ENCODE peak calls at places on chromosomes 1 and 21, in four cellular contexts. C is mesenchymal stem cell, K is H1, R is trophoblast cell. A is an unnamed sample.

GRCh38 chr1:170162385-170163226 is 16.8 kb downstream of the NTMT2 start:
- DNase-seq in C (peak; percentile 93), K (no peak), R (peak; percentile 89), A (peak; percentile 26)

GRCh38 chr1:162702628-162703027 is 70.4 kb downstream of the DDR2 start:
- DNase-seq in C (no peak), K (no peak), R (peak; percentile 64), A (no peak)

GRCh38 chr1:96411006-96411405 is 310.6 kb upstream of the PTBP2 start:
- DNase-seq in C (no peak), K (no peak), R (no peak), A (no peak)

GRCh38 chr1:48109390-48110009 is 112.3 kb upstream of the TRABD2B start:
- DNase-seq in C (peak; percentile 43), K (no peak), R (peak; percentile 77), A (peak; percentile 51)

GRCh38 chr1:216919033-216919970 is 196.1 kb upstream of the ESRRG start:
- DNase-seq in C (no peak), K (no peak), R (no peak), A (no peak)

GRCh38 chr1:42824481-42825057 is 7.4 kb upstream of the SVBP start:
- DNase-seq in C (no peak), K (no peak), R (no peak), A (no peak)

GRCh38 chr1:12621346-12622320 is 3.6 kb upstream of the DHRS3 start:
- DNase-seq in C (no peak), K (no peak), R (no peak), A (no peak)

GRCh38 chr1:222777977-222778376 is 36.9 kb upstream of the DISP1 start:
- DNase-seq in C (peak; percentile 16), K (no peak), R (no peak), A (no peak)

GRCh38 chr1:207298186-207298585 is 23.3 kb upstream of the CD55 start:
- DNase-seq in C (no peak), K (no peak), R (no peak), A (no peak)

GRCh38 chr1:114152211-114153050 is 1.2 kb downstream of the SYT6 start:
- DNase-seq in C (peak; percentile 29), K (no peak), R (peak; percentile 39), A (no peak)

GRCh38 chr21:17738171-17738953 is 80.8 kb downstream of the C21orf91 start:
- DNase-seq in C (peak; percentile 16), K (no peak), R (peak; percentile 32), A (no peak)

GRCh38 chr1:115687744-115688143 is 46.0 kb downstream of the VANGL1 start:
- DNase-seq in C (no peak), K (no peak), R (no peak), A (no peak)

GRCh38 chr1:7303554-7304347 is 467.3 kb upstream of the VAMP3 start:
- DNase-seq in C (no peak), K (no peak), R (no peak), A (no peak)

GRCh38 chr1:7476402-7476801 is 294.7 kb upstream of the VAMP3 start:
- DNase-seq in C (no peak), K (no peak), R (no peak), A (no peak)

GRCh38 chr1:67515324-67516080 is 85.3 kb upstream of the SERBP1 start:
- DNase-seq in C (no peak), K (peak; percentile 33), R (no peak), A (no peak)

GRCh38 chr1:64877151-64877550 is 89.2 kb downstream of the JAK1 start:
- DNase-seq in C (no peak), K (no peak), R (no peak), A (no peak)

GRCh38 chr1:234246638-234247116 is 126.6 kb upstream of the COA6 start:
- DNase-seq in C (no peak), K (no peak), R (no peak), A (no peak)

GRCh38 chr1:25728301-25728935 is 71.6 kb upstream of the SELENON start:
- DNase-seq in C (peak; percentile 54), K (no peak), R (peak; percentile 70), A (no peak)

GRCh38 chr1:10510520-10511493 is 36.1 kb downstream of the PEX14 start:
- DNase-seq in C (peak; percentile 85), K (no peak), R (peak; percentile 53), A (no peak)

GRCh38 chr1:155657463-155657862 is 31.1 kb downstream of the YY1AP1 start:
- DNase-seq in C (no peak), K (no peak), R (no peak), A (no peak)

GRCh38 chr1:61560385-61560784 is 164.6 kb downstream of the TM2D1 start:
- DNase-seq in C (no peak), K (no peak), R (no peak), A (no peak)

GRCh38 chr1:244065063-244065788 is 14.1 kb downstream of the ZBTB18 start:
- DNase-seq in C (no peak), K (no peak), R (no peak), A (no peak)

GRCh38 chr21:25171438-25171837 is 435.8 kb downstream of the MRPL39 start:
- DNase-seq in C (no peak), K (no peak), R (no peak), A (no peak)

GRCh38 chr1:1782399-1783221 is 4.3 kb upstream of the NADK start:
- DNase-seq in C (peak; percentile 61), K (no peak), R (peak; percentile 59), A (no peak)

GRCh38 chr1:41783189-41783639 is 135.5 kb downstream of the HIVEP3 start:
- DNase-seq in C (peak; percentile 74), K (no peak), R (no peak), A (no peak)

GRCh38 chr1:181028241-181029014 is 5.4 kb upstream of the MR1 start:
- DNase-seq in C (peak; percentile 54), K (no peak), R (no peak), A (no peak)

GRCh38 chr1:78792756-78793155 is 143.1 kb downstream of the IFI44 start:
- DNase-seq in C (no peak), K (no peak), R (no peak), A (no peak)

GRCh38 chr1:239056940-239057339 is 329.4 kb upstream of the CHRM3 start:
- DNase-seq in C (no peak), K (no peak), R (no peak), A (no peak)

GRCh38 chr1:224116131-224116530 is 2.2 kb downstream of the FBXO28 start:
- DNase-seq in C (peak; percentile 65), K (no peak), R (peak; percentile 78), A (no peak)

GRCh38 chr21:42781150-42781980 is 98.0 kb downstream of the WDR4 start:
- DNase-seq in C (peak; percentile 43), K (no peak), R (peak; percentile 23), A (no peak)

GRCh38 chr1:246947255-246947654 is 15.5 kb upstream of the AHCTF1 start:
- DNase-seq in C (peak; percentile 61), K (no peak), R (peak; percentile 13), A (no peak)

GRCh38 chr1:153693466-153693865 is 15.0 kb downstream of the NPR1 start:
- DNase-seq in C (no peak), K (no peak), R (no peak), A (no peak)

DNA sequence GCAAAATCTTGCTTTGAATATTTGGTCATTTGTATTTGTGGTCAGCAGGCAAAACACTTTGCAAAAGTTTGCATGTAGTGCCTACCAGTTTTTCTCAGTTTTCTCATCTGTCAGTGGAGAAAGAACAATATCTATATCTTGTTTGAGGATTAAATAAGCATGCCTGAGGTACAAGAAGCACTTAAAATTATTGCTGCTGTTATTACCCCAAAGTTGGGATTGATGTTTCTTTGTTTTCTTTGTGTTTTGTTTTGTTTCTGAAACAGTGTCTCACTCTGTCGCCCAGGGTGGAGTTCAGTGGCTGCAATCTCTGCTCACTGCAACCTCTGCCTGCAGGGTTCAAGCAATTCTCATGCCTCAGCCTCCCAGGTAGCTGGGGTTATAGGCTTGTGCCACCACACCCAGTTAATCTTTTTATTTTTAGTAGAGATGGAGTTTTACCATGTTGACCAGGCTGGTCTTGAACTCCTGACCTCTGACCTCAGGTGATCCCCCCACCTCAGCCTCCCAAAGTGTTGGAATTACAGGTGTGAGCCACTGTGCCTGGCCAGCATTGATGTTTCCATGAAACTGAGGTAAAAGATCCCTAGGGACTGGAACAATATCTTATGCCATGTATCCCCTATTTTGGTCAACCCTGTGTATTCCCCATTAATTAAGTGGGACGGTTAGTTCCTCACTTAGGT is 15.9 kb downstream of the RAP1A start:
- DNase-seq in C (no peak), K (no peak), R (no peak), A (no peak)
- H3K4me3 ChIP-seq in C (no peak overlapping the region), K (no peak overlapping the region), R (no peak overlapping the region), A (no peak overlapping the region)

DNA sequence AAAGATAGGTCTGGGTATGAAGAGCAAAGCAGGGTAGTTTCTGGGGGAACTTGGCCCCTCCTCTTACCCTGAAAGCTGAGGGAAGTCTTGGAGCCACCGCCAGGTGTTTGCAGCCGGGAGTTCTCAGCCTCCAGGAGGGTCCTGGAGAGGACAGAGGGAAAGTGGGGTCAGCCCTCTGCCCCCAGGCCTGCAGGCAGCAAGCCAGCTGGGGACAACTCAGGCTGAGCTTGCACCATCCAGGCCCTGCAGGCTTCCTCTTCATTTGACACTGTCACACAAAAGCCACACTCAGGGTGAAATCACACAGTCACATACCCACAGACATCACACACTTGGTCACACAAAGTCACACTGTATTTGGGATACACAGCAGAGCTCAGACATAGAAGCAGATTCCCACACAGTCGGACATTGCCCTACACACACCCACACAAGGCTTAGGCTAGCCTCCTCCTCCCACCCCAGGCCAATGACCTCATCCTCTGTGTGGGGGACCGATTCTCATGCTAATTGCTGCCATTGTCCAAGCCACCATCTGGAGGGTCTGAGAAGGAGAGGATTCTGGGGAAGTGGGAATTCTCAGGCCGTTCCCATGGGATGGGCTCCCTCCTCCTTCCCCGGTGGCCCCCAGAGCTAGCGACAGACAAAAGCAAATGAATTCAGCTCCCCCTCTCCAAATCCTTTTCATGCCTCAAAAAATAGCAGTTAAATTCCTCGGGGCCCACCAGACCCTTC is 3.7 kb downstream of the NES start:
- DNase-seq in C (peak; percentile 63), K (peak; percentile 88), R (no peak), A (peak; percentile 97)
- H2BK12ac ChIP-seq in C (no peak overlapping the region), K (peak overlapping the region; percentile 100), R (no peak overlapping the region), A (peak overlapping the region; percentile 82)

GRCh38 chr1:94658221-94658620 is 116.7 kb upstream of the F3 start:
- DNase-seq in C (peak; percentile 59), K (no peak), R (no peak), A (no peak)

GRCh38 chr1:94654505-94654904 is 112.9 kb upstream of the F3 start:
- DNase-seq in C (no peak), K (no peak), R (no peak), A (no peak)

GRCh38 chr1:94654919-94655318 is 113.4 kb upstream of the F3 start:
- DNase-seq in C (no peak), K (no peak), R (no peak), A (no peak)

GRCh38 chr1:94654031-94654430 is 112.5 kb upstream of the F3 start:
- DNase-seq in C (peak; percentile 51), K (no peak), R (no peak), A (no peak)

GRCh38 chr1:94656982-94657381 is 115.4 kb upstream of the F3 start:
- DNase-seq in C (no peak), K (no peak), R (no peak), A (no peak)
- H2BK5ac ChIP-seq in C (no peak overlapping the region), K (peak overlapping the region; percentile 36), R (no peak overlapping the region), A (no peak overlapping the region)

GRCh38 chr1:35269190-35269988 is 880 bp downstream of the ZMYM4 start:
- DNase-seq in C (peak; percentile 30), K (no peak), R (peak; percentile 13), A (peak; percentile 9)
- H3K4me3 ChIP-seq in C (peak overlapping the region; percentile 91), K (peak overlapping the region; percentile 91), R (peak overlapping the region; percentile 95), A (peak overlapping the region; percentile 94)

GRCh38 chr1:107493111-107493716 is 352.4 kb downstream of the NTNG1 start:
- DNase-seq in C (no peak), K (no peak), R (no peak), A (no peak)
- H2BK12ac ChIP-seq in C (no peak overlapping the region), K (no peak overlapping the region), R (no peak overlapping the region), A (no peak overlapping the region)